ENCODE peak calls at places on chromosomes 7 and 10, in eight cellular contexts. C, F, W, P, H, X, N and E are unnamed samples.

GRCh38 chr10:70198696-70199466 is 28.6 kb upstream of the SAR1A start:
- DNase-seq in C (no peak), F (no peak), W (no peak), P (no peak), H (no peak), X (no peak), N (no peak), E (no peak)

GRCh38 chr10:27341001-27341400 is 100.4 kb upstream of the ACBD5 start:
- DNase-seq in C (no peak), F (no peak), W (no peak), P (no peak), H (no peak), X (no peak), N (no peak), E (no peak)

GRCh38 chr10:21197006-21197405 is 299.9 kb upstream of the NEBL start:
- DNase-seq in C (no peak), F (no peak), W (no peak), P (no peak), H (no peak), X (no peak), N (no peak), E (no peak)

GRCh38 chr7:102426268-102427031 is 6.9 kb upstream of the ORAI2 start:
- DNase-seq in C (no peak), F (no peak), W (no peak), P (no peak), H (no peak), X (no peak), N (no peak), E (no peak)

GRCh38 chr10:77961668-77962067 is 35.1 kb upstream of the DLG5 start:
- DNase-seq in C (no peak), F (no peak), W (no peak), P (no peak), H (no peak), X (no peak), N (no peak), E (no peak)

GRCh38 chr7:135758531-135758932 is 9.9 kb upstream of the FAM180A start:
- DNase-seq in C (no peak), F (peak; percentile 54), W (no peak), P (no peak), H (no peak), X (no peak), N (no peak), E (peak; percentile 83)

GRCh38 chr7:76196786-76197185 is 4.9 kb upstream of the SRRM3 start:
- DNase-seq in C (no peak), F (no peak), W (no peak), P (no peak), H (peak; percentile 90), X (no peak), N (no peak), E (no peak)

GRCh38 chr10:78597791-78598555 is 470.8 kb upstream of the ZMIZ1 start:
- DNase-seq in C (no peak), F (no peak), W (no peak), P (no peak), H (no peak), X (no peak), N (no peak), E (no peak)

GRCh38 chr7:111006691-111007090 is 84.2 kb upstream of the LRRN3 start:
- DNase-seq in C (no peak), F (peak; percentile 83), W (no peak), P (no peak), H (no peak), X (no peak), N (no peak), E (peak; percentile 60)

GRCh38 chr7:78850093-78850740 is 603.2 kb downstream of the MAGI2 start:
- DNase-seq in C (no peak), F (no peak), W (no peak), P (no peak), H (no peak), X (no peak), N (no peak), E (no peak)

GRCh38 chr7:4416436-4417092 is 265.5 kb upstream of the FOXK1 start:
- DNase-seq in C (peak; percentile 26), F (no peak), W (peak; percentile 80), P (no peak), H (no peak), X (peak; percentile 27), N (no peak), E (no peak)

GRCh38 chr7:122014697-122015096 is 129.4 kb downstream of the AASS start:
- DNase-seq in C (no peak), F (no peak), W (no peak), P (no peak), H (no peak), X (no peak), N (no peak), E (peak; percentile 15)

GRCh38 chr7:77327067-77327931 is 88.8 kb downstream of the GSAP start:
- DNase-seq in C (peak; percentile 72), F (peak; percentile 87), W (no peak), P (peak; percentile 97), H (no peak), X (peak; percentile 48), N (no peak), E (peak; percentile 89)

GRCh38 chr7:117217636-117218035 is 105.2 kb downstream of the WNT2 start:
- DNase-seq in C (no peak), F (peak; percentile 59), W (no peak), P (no peak), H (no peak), X (no peak), N (no peak), E (peak; percentile 65)

GRCh38 chr10:88408111-88408510 is 175.0 kb downstream of the RNLS start:
- DNase-seq in C (no peak), F (no peak), W (no peak), P (no peak), H (no peak), X (no peak), N (no peak), E (peak; percentile 39)

GRCh38 chr7:18803880-18804279 is 308.3 kb downstream of the HDAC9 start:
- DNase-seq in C (no peak), F (no peak), W (peak; percentile 78), P (no peak), H (no peak), X (no peak), N (no peak), E (no peak)

GRCh38 chr10:5589963-5590511 is 65.3 kb downstream of the CALML3 start:
- DNase-seq in C (peak; percentile 19), F (peak; percentile 65), W (peak; percentile 50), P (no peak), H (peak; percentile 31), X (no peak), N (no peak), E (peak; percentile 54)

GRCh38 chr7:924541-925231 is 29.8 kb downstream of the ADAP1 start:
- DNase-seq in C (peak; percentile 78), F (peak; percentile 31), W (no peak), P (no peak), H (no peak), X (no peak), N (no peak), E (peak; percentile 59)

GRCh38 chr7:100674441-100675407 is 1.2 kb downstream of the GNB2 start:
- DNase-seq in C (no peak), F (no peak), W (no peak), P (no peak), H (no peak), X (no peak), N (no peak), E (peak; percentile 61)

GRCh38 chr10:10490187-10490980 is 527.3 kb upstream of the CELF2 start:
- DNase-seq in C (no peak), F (no peak), W (no peak), P (no peak), H (no peak), X (no peak), N (no peak), E (peak; percentile 27)

GRCh38 chr10:5416981-5417380 is 4.6 kb downstream of the NET1 start:
- DNase-seq in C (no peak), F (no peak), W (no peak), P (no peak), H (no peak), X (peak; percentile 65), N (no peak), E (no peak)

GRCh38 chr10:78260675-78261074 is 227.0 kb downstream of the RPS24 start:
- DNase-seq in C (no peak), F (no peak), W (no peak), P (no peak), H (no peak), X (no peak), N (no peak), E (peak; percentile 53)

GRCh38 chr7:142804715-142805114 is 33.9 kb downstream of the PRSS2 start:
- DNase-seq in C (no peak), F (no peak), W (no peak), P (no peak), H (no peak), X (no peak), N (no peak), E (no peak)

GRCh38 chr7:132819648-132820047 is 243.4 kb upstream of the PLXNA4 start:
- DNase-seq in C (no peak), F (no peak), W (no peak), P (no peak), H (no peak), X (no peak), N (no peak), E (no peak)

GRCh38 chr10:103618575-103619423 is 125.3 kb downstream of the NEURL1 start:
- DNase-seq in C (no peak), F (no peak), W (no peak), P (no peak), H (peak; percentile 79), X (no peak), N (peak; percentile 58), E (peak; percentile 94)

GRCh38 chr7:140640060-140640611 is 477 bp downstream of the DENND2A start:
- DNase-seq in C (no peak), F (peak; percentile 53), W (peak; percentile 37), P (no peak), H (peak; percentile 55), X (no peak), N (no peak), E (peak; percentile 83)